ENCODE peak calls at places on chromosomes 2 and 18, in four cellular contexts. R is right atrium auricular region; H is CD4-positive, CD25-positive, alpha-beta regulatory T cell; A is prostate gland. P is an unnamed sample.

GRCh38 chr2:84478867-84479266 is 19.8 kb upstream of the SUCLG1 start:
- DNase-seq in R (no peak), H (no peak), A (no peak), P (no peak)

GRCh38 chr2:232928564-232929302 is 58.7 kb downstream of the SNORC start:
- DNase-seq in R (no peak), H (no peak), A (no peak), P (no peak)

GRCh38 chr18:10872297-10872696 is 277.1 kb downstream of the PIEZO2 start:
- DNase-seq in R (no peak), H (no peak), A (no peak), P (no peak)

GRCh38 chr2:225465827-225466226 is 66.3 kb downstream of the NYAP2 start:
- DNase-seq in R (no peak), H (no peak), A (no peak), P (no peak)

GRCh38 chr2:43464546-43464945 is 131.3 kb downstream of the THADA start:
- DNase-seq in R (peak; percentile 70), H (no peak), A (no peak), P (no peak)

GRCh38 chr18:58514773-58515172 is 114.1 kb downstream of the ALPK2 start:
- DNase-seq in R (no peak), H (no peak), A (no peak), P (no peak)

GRCh38 chr2:230721712-230722111 is 9.1 kb downstream of the CAB39 start:
- DNase-seq in R (no peak), H (no peak), A (no peak), P (no peak)

GRCh38 chr2:23940976-23941605 is 828 bp downstream of the UBXN2A start:
- DNase-seq in R (no peak), H (no peak), A (no peak), P (no peak)

GRCh38 chr2:165057308-165057707 is 102.0 kb upstream of the SLC38A11 start:
- DNase-seq in R (no peak), H (no peak), A (no peak), P (no peak)

GRCh38 chr18:3492721-3493120 is 42.7 kb downstream of the TGIF1 start:
- DNase-seq in R (no peak), H (no peak), A (no peak), P (no peak)

DNA sequence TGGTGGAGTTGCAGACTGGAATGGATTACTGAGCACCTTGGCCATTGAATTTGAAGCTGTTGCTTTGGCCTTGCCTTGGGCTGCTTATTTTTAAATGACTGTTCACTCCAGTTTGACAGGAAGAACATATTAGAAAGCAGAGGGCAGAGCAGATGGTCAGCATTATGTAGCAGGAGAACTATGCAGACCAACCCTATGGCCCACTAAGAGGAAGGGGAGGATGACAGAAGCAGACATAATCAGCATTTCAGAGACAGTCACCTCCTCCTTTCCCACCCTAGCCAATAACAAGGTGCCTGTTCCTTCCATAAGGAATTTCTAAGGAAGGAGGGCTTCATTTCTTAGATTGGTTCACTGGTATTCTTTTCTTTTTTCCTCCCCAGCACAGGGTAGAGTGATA is 2.4 kb downstream of the CHRNA1 start:
- DNase-seq in R (no peak), H (no peak), A (no peak), P (no peak)
- H3K36me3 ChIP-seq in R (no peaks in the 10 kb centered on the region), H (no peaks in the 10 kb centered on the region), A (no peaks in the 10 kb centered on the region), P (no peaks in the 10 kb centered on the region)

DNA sequence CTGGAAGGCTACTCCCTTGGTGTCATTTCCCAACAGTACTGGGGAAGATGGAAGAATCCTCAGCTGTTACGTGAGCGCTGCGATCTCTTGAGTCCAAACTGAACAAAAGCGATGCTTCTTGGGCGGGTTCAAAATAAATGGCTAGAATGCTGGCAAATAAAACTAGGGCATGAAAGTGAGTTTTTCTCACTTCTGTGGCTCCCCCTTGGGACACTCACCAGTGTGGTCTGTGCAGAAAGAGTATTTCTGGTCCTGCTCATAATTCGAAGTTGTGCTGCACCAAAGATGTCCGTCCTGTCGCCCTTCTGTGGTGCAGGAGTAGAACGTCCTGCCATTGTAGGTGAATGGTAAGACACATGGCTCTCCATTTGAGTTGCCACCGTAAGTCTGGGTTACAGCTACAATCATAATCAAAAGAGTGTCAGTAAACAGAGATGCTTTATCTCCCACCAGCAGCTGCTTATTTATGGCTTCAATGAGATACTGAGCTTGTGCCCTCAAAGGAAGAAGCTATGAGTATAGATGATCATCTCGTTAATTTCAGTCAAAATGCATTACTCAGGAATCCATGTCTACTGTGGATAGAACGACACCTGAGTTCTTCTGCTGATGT is 11.8 kb downstream of the FN1 start:
- DNase-seq in R (no peak), H (no peak), A (no peak), P (no peak)
- H3K36me3 ChIP-seq in R (peaks cover 52% of the 10 kb centered on the region), H (no peaks in the 10 kb centered on the region), A (no peaks in the 10 kb centered on the region), P (peaks cover 28% of the 10 kb centered on the region)

DNA sequence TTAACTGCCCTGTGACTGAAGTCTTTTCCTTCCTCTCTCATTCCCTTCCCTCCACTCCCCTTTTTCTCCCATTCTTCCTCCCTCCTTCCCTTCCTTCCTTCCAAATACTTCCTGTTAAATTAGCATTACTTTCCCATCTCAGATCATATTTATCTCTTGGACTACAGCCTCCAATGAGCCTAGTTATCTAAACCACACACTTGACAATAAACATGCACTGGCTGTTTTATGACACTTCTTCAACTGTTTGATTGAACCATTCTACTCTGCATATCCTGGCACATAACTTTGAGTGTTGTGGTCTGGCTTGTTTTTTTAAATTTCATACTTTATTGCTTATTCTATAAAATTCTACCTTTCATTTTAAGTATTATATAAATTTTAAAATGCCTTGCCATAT is 1860.8 kb upstream of the LRRTM1 start:
- DNase-seq in R (no peak), H (no peak), A (no peak), P (no peak)
- H3K36me3 ChIP-seq in R (no peaks in the 10 kb centered on the region), H (no peaks in the 10 kb centered on the region), A (no peaks in the 10 kb centered on the region), P (no peaks in the 10 kb centered on the region)

DNA sequence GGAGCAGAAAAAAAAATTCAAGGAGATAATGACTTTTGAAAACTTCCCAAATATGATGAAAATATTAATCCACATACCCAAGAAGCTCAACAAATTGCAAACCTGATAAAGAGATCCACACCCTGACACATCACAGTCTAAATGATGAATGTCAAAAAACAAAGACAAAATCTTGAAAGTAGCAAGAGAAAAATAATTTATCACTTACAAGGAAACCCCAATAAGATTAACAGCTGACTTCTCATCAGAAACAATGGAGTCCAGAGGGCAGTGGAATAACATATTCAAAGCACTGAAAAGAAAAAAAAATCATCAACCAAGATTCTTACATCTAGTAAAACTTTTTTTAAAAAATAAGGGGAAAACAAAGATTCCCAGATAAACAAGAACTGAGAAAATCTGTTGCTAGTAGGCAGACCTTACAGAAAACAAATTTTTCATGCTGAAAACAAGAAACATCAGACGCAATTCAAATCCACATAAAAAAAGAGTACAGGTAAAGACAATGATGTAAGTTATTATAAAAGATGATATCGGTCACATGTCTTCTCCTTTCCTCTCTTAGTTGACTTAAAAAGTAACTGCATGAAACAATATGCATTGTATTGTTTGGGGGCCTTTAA is 21.3 kb downstream of the SLC66A2 start:
- DNase-seq in R (no peak), H (no peak), A (no peak), P (no peak)
- H3K36me3 ChIP-seq in R (peaks cover 25% of the 10 kb centered on the region), H (peaks cover 49% of the 10 kb centered on the region), A (no peaks in the 10 kb centered on the region), P (peaks cover 51% of the 10 kb centered on the region)

GRCh38 chr2:181515719-181516118 is 58.5 kb downstream of the ITGA4 start:
- DNase-seq in R (no peak), H (no peak), A (no peak), P (no peak)

GRCh38 chr2:181517685-181518301 is 60.6 kb downstream of the ITGA4 start:
- DNase-seq in R (no peak), H (no peak), A (peak; percentile 6), P (no peak)

GRCh38 chr2:181516992-181517391 is 59.8 kb downstream of the ITGA4 start:
- DNase-seq in R (no peak), H (no peak), A (no peak), P (no peak)
- H3K36me3 ChIP-seq in R (no peaks in the 10 kb centered on the region), H (peaks cover 44% of the 10 kb centered on the region), A (no peaks in the 10 kb centered on the region), P (no peaks in the 10 kb centered on the region)

DNA sequence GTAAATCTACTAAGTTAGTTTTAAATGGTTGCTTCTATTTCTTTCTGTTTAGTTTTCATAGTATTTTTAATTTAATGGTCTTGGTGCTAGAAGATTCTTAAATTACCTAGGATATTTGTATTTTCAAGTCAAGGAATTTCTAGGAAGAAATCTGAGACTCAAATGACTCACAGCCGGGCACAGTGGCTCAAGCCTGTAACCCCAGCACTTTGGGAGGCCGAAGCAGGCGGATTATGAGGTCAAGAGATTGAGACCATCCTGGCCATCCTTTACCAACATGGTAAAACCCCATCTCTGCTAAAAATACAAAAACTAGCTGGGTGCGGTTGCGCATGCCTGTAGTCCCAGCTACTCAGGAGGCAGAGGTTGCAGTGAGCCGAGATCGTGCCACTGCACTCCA is 95.5 kb downstream of the C2orf74 start:
- DNase-seq in R (no peak), H (no peak), A (no peak), P (no peak)
- H3K36me3 ChIP-seq in R (peaks cover 25% of the 10 kb centered on the region), H (peaks cover 60% of the 10 kb centered on the region), A (no peaks in the 10 kb centered on the region), P (peaks cover 77% of the 10 kb centered on the region)

GRCh38 chr2:241970711-241971110 is 101.2 kb downstream of the RTP5 start:
- DNase-seq in R (no peak), H (no peak), A (no peak), P (no peak)
- H3K36me3 ChIP-seq in R (no peaks in the 10 kb centered on the region), H (peaks cover 18% of the 10 kb centered on the region), A (no peaks in the 10 kb centered on the region), P (no peaks in the 10 kb centered on the region)

GRCh38 chr2:10368491-10369231 is 66.0 kb downstream of the HPCAL1 start:
- DNase-seq in R (no peak), H (no peak), A (no peak), P (peak; percentile 81)

GRCh38 chr2:10370895-10371294 is 68.2 kb downstream of the HPCAL1 start:
- DNase-seq in R (no peak), H (no peak), A (no peak), P (no peak)

GRCh38 chr2:10369269-10370255 is 66.9 kb downstream of the HPCAL1 start:
- DNase-seq in R (no peak), H (no peak), A (peak; percentile 35), P (peak; percentile 87)

GRCh38 chr2:10371441-10372194 is 68.9 kb downstream of the HPCAL1 start:
- DNase-seq in R (no peak), H (no peak), A (no peak), P (no peak)

DNA sequence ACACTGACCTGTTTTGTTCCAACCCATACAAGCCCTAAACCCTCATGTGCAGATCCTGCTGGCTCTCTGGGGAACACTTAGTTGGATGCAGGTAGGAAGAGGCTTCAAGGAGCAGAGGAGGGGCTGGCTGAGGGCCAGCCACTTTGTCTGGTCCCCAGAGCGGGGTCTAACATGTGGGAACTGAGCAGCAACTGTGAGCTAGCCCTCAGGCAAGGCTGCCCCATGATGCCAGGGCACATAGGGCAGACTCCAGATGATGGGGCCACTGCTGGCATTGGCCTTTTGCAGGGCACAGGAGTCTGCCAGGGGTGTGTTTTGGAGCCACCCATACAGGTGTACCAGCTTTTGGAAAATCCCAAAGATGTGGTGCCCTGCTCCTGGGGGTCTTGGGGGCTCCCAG is 67.7 kb downstream of the HPCAL1 start:
- DNase-seq in R (no peak), H (no peak), A (no peak), P (no peak)
- H3K36me3 ChIP-seq in R (no peaks in the 10 kb centered on the region), H (peaks cover 2% of the 10 kb centered on the region), A (no peaks in the 10 kb centered on the region), P (no peaks in the 10 kb centered on the region)

DNA sequence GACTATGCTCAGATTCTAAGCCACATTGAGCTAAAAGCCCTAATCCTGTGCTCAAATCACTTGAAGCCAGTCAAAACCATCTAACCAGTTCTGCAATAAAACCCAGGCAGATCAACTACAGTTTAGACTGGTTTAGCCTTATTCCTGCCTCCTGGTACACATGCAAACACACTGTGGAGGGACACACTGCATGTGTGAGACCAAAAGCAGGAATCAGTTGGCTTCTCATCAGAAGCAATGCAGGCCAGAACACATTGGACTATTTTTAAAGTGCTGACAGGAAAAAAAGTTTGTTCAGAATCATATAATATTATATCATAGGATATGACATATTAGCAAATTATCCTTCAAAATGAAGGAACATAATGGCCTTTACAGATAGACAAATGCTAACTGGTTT is 52.5 kb upstream of the NT5C1B start:
- DNase-seq in R (no peak), H (no peak), A (no peak), P (no peak)
- H3K36me3 ChIP-seq in R (no peaks in the 10 kb centered on the region), H (no peaks in the 10 kb centered on the region), A (no peaks in the 10 kb centered on the region), P (no peaks in the 10 kb centered on the region)

P was measured in stomach.